ENCODE peak calls at places on chromosomes 4 and X, in four cellular contexts. G is fibroblast of lung; M is CD8-positive, alpha-beta memory T cell; D is body of pancreas. O is an unnamed sample. For H3K36me3, the result is how much of the 10 kb centered on the place peaks cover.

GRCh38 chr4:41257901-41258300 is 1.2 kb downstream of the UCHL1 start:
- DNase-seq in G (peak), M (no peak), D (no peak), O (no peak)

GRCh38 chr4:20615492-20616136 is 84.6 kb upstream of the PACRGL start:
- DNase-seq in D (no peak), G (no peak), M (no peak), O (no peak)

GRCh38 chrX:26558719-26559386 is 342.9 kb downstream of the MAGEB5 start:
- DNase-seq in D (no peak), M (no peak), G (no peak), O (no peak)

GRCh38 chr4:118729287-118730286 is 44.4 kb downstream of the METTL14 start:
- DNase-seq in M (no peak), D (no peak), G (peak), O (no peak)

GRCh38 chr4:16032871-16033505 is 50.8 kb downstream of the PROM1 start:
- DNase-seq in D (no peak), M (no peak), G (no peak), O (no peak)

GRCh38 chrX:140180585-140180984 is 215.3 kb upstream of the CXorf66 start:
- DNase-seq in D (no peak), M (no peak), G (peak), O (no peak)

GRCh38 chr4:32985256-32985655 is 2265.1 kb downstream of the PCDH7 start:
- DNase-seq in M (no peak), D (no peak), G (peak), O (no peak)

GRCh38 chr4:101414496-101414895 is 67.2 kb upstream of the PPP3CA start:
- DNase-seq in M (no peak), D (no peak), G (no peak), O (no peak)

GRCh38 chr4:4820264-4820663 is 39.2 kb upstream of the MSX1 start:
- DNase-seq in D (no peak), G (no peak), M (no peak), O (no peak)

GRCh38 chrX:47540754-47541538 is 20.1 kb upstream of the ARAF start:
- DNase-seq in M (no peak), D (peak), G (peak), O (peak)

GRCh38 chrX:3815896-3816664 is 102.6 kb upstream of the PRKX start:
- DNase-seq in G (peak), M (peak), D (peak), O (peak)

GRCh38 chrX:153598541-153599191 is at the start of gene CCNQ:
- DNase-seq in M (peak), D (peak), G (peak), O (peak)

GRCh38 chr4:168540086-168540864 is 43.4 kb downstream of the PALLD start:
- DNase-seq in M (no peak), G (no peak), D (no peak), O (no peak)

GRCh38 chr4:113901994-113902787 is 77.3 kb downstream of the ARSJ start:
- DNase-seq in G (no peak), D (peak), M (peak), O (peak)

GRCh38 chrX:1507511-1508463 is 29.2 kb downstream of the P2RY8 start:
- DNase-seq in G (no peak), M (peak), D (no peak), O (no peak)

GRCh38 chrX:132594129-132594528 is 105.3 kb upstream of the MBNL3 start:
- DNase-seq in G (no peak), D (no peak), M (no peak), O (peak)

GRCh38 chr4:120218981-120219380 is 152.3 kb upstream of the MAD2L1 start:
- DNase-seq in G (no peak), D (no peak), M (no peak), O (no peak)

GRCh38 chrX:150649096-150649870 is 43.9 kb upstream of the MTMR1 start:
- DNase-seq in M (no peak), G (peak), D (no peak), O (no peak)

GRCh38 chr4:89640620-89641366 is 196.2 kb downstream of the SNCA start:
- DNase-seq in D (peak), G (peak), M (no peak), O (peak)

GRCh38 chr4:52752921-52753320 is 1.7 kb upstream of the ERVMER34-1 start:
- DNase-seq in D (no peak), M (no peak), G (no peak), O (no peak)

GRCh38 chr4:123997736-123998449 is 601.3 kb downstream of the SPRY1 start:
- DNase-seq in D (no peak), G (no peak), M (no peak), O (no peak)

GRCh38 chr4:531076-531475 is 32.1 kb downstream of the PIGG start:
- DNase-seq in G (no peak), D (no peak), M (no peak), O (no peak)

GRCh38 chr4:34091451-34091850 is 2152.9 kb downstream of the ARAP2 start:
- DNase-seq in G (no peak), D (no peak), M (no peak), O (no peak)

GRCh38 chr4:36255575-36255974 is 11.3 kb upstream of the ARAP2 start:
- DNase-seq in M (peak), D (no peak), G (no peak), O (peak)

GRCh38 chrX:103464071-103464773 is 55.1 kb downstream of the RAB40A start:
- DNase-seq in M (no peak), D (no peak), G (peak), O (peak)

GRCh38 chrX:19912-20571 is 261.1 kb upstream of the PLCXD1 start:
- DNase-seq in G (no peak), D (no peak), M (peak), O (no peak)

GRCh38 chrX:39650883-39651282 is 446.9 kb downstream of the BCOR start:
- DNase-seq in D (no peak), M (no peak), G (no peak), O (no peak)

GRCh38 chr4:14177987-14178386 is 550.5 kb upstream of the BOD1L1 start:
- DNase-seq in G (no peak), D (no peak), M (no peak), O (no peak)

DNA sequence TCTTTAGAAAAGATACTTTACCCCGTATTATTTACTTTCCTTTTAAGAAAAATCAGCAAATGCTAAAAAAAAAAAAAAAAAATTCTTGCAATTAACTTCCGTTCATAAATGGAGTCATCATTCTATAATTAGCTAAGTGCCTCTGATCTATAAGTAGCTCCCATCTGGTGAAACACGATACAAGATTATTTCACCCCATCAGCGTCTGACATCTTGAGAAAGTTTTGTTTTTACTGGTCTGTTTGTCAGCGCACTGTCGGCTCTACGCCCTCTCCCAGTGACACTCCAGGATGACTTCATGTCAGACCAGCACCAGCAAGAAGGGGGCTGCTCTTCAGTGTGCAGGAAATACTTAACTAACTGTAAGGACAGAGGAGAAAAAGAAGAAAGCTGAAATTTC is 108.3 kb downstream of the AFAP1 start:
- DNase-seq in D (no peak), G (peak), M (no peak), O (no peak)
- H3K36me3 ChIP-seq in D (under half), G (under half), M (under half), O (under half)

GRCh38 chr4:169689681-169690080 is 68.1 kb downstream of the HPF1 start:
- DNase-seq in G (no peak), M (no peak), D (no peak), O (no peak)
- H3K36me3 ChIP-seq in G (under half), M (under half), D (under half), O (under half)

GRCh38 chr4:54041100-54041499 is 23.3 kb downstream of the CHIC2 start:
- DNase-seq in G (no peak), M (no peak), D (no peak), O (no peak)
- H3K36me3 ChIP-seq in G (under half), M (under half), D (under half), O (under half)

DNA sequence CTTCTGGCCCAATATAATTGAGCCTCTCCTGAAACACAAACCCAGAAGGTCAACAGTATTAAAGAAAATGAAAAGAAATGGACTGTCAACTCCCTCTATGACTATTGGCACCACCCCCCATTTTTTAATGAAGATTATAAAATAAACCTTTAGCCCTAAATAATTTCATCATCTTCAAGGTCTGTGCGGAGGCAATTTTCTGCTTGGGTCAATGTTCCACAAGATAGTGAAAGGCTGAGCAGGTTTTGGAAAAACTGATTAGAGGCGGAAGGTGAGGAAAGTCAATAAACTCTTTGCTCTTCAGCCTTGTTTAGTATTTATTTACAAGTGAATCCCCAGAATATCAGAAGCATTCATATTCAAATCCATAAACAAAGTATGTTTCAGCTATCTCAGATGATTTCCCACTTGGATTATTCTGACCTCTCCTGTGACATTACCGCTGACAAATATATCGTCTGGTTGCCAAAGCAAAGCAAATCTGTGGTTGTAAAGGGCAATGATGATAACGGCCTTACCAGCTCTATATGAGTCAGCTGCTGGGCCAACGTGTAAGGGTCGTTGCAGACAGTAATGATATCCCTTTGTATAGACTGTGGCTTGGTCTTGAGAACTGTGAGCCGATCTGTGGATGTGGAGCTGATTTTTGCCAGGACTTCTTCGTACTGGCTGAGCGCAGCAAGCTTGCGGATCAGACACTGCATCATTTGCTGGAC is 24.0 kb downstream of the RASGEF1B start:
- DNase-seq in G (no peak), M (no peak), D (no peak), O (peak)
- H3K36me3 ChIP-seq in G (under half), M (under half), D (under half), O (under half)

DNA sequence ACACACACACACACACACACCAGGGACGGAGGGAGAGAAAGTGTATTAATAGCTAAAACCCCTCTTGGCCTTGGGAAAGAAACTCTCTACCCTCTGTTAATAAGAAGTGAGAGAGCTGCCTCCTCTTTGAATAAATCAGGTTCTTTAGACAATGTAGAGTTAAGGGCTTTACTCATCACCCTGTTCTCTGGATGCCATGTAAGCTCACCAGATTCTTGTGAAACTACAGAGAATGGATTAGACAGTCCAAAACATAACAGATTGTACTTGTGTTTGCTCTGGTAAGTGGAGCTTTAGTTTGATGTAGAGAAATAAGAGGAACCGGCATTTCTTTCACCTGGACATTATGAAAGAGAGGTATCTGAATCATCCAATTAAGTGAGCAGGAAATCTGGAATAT is 263.2 kb downstream of the DMD start:
- DNase-seq in G (no peak), D (no peak), M (no peak), O (no peak)
- H3K36me3 ChIP-seq in G (under half), D (under half), M (under half), O (under half)

DNA sequence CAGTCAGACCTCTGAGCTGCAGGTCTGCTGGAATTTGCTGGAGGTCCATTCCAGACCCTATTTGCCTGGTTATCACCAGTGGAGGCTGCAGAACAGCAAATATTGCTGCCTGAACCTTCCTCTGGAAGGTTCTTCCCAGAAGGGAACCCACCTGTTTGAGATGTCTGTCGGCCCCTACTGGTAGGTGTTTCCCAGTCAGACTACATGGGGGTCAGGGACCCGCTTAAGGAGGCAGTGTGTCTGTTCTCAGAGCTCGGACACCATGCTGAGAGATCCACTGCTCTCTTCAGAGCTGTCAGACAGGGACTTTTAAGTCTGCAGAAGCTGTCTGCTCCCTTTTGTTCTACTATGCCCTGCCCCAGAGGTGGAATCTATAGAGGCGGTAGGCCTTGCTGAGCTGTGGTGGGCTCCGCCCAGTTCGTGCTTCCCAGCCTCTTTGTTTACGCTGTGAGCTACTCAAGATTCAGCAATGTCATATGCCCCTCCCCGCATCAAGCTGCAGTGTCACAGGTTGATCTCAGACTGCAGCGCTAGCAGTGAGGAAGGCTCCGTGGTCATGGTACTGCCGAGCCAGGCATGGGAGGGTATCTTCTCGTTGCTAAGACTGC is 44.1 kb upstream of the KDR start:
- DNase-seq in D (no peak), M (no peak), G (peak), O (no peak)
- H3K36me3 ChIP-seq in D (under half), M (under half), G (under half), O (under half)

O was measured in small intestine.